ENCODE peak calls at places on chromosomes 16 and 17, in five cellular contexts. I, A, Z, S and W are unnamed samples.

GRCh38 chr17:15384142-15384803 is 42.9 kb upstream of the TEKT3 start:
- DNase-seq in A (no peak), I (peak; percentile 72), Z (no peak), S (no peak), W (no peak)

GRCh38 chr16:67223992-67224391 is 2.9 kb upstream of the TMEM208 start:
- DNase-seq in S (no peak), I (no peak), Z (no peak), A (no peak), W (no peak)

GRCh38 chr17:15133143-15133542 is 132.0 kb downstream of the PMP22 start:
- DNase-seq in A (no peak), I (no peak), S (no peak), Z (no peak), W (no peak)

GRCh38 chr16:66612422-66612821 is 7.9 kb downstream of the CMTM3 start:
- DNase-seq in Z (no peak), A (no peak), S (no peak), I (no peak), W (no peak)

GRCh38 chr17:66517336-66518009 is 215.1 kb downstream of the PRKCA start:
- DNase-seq in S (no peak), Z (no peak), I (no peak), A (no peak), W (no peak)

GRCh38 chr16:51267676-51268075 is 116.6 kb upstream of the SALL1 start:
- DNase-seq in A (no peak), I (no peak), S (no peak), Z (no peak), W (no peak)

GRCh38 chr16:14155572-14156213 is 84.6 kb downstream of the MRTFB start:
- DNase-seq in A (no peak), I (no peak), Z (no peak), S (no peak), W (no peak)

GRCh38 chr16:84423416-84423837 is 55.1 kb downstream of the ATP2C2 start:
- DNase-seq in I (no peak), Z (no peak), S (peak; percentile 47), A (no peak), W (no peak)

GRCh38 chr17:57637668-57638010 is 107.5 kb downstream of the CCDC182 start:
- DNase-seq in I (no peak), Z (no peak), S (no peak), A (no peak), W (no peak)

GRCh38 chr16:59707441-59707840 is 973.3 kb upstream of the GOT2 start:
- DNase-seq in Z (no peak), I (no peak), A (no peak), S (no peak), W (no peak)

GRCh38 chr17:48929812-48930165 is 14.9 kb downstream of the SNF8 start:
- DNase-seq in I (no peak), Z (no peak), A (no peak), S (no peak), W (no peak)

GRCh38 chr17:79192503-79193500 is 118.2 kb downstream of the ENGASE start:
- DNase-seq in I (no peak), Z (peak; percentile 96), A (no peak), S (peak; percentile 30), W (peak; percentile 86)

GRCh38 chr17:74392848-74393247 is 25.5 kb downstream of the GPR142 start:
- DNase-seq in Z (no peak), S (peak; percentile 33), A (no peak), I (no peak), W (no peak)

GRCh38 chr17:29594441-29595090 is 1.6 kb downstream of the ANKRD13B start:
- DNase-seq in S (no peak), I (peak; percentile 12), Z (peak; percentile 4), A (no peak), W (no peak)

GRCh38 chr17:29592850-29593545 is at the start of gene ANKRD13B:
- DNase-seq in I (peak; percentile 27), A (no peak), S (peak; percentile 82), Z (peak; percentile 55), W (no peak)

GRCh38 chr17:29595107-29595942 is 2.4 kb downstream of the ANKRD13B start:
- DNase-seq in Z (peak; percentile 1), I (peak; percentile 12), A (no peak), S (no peak), W (no peak)

GRCh38 chr17:29591737-29592624 is 951 bp upstream of the ANKRD13B start:
- DNase-seq in A (no peak), I (peak; percentile 81), S (peak; percentile 98), Z (peak; percentile 99), W (peak; percentile 100)

DNA sequence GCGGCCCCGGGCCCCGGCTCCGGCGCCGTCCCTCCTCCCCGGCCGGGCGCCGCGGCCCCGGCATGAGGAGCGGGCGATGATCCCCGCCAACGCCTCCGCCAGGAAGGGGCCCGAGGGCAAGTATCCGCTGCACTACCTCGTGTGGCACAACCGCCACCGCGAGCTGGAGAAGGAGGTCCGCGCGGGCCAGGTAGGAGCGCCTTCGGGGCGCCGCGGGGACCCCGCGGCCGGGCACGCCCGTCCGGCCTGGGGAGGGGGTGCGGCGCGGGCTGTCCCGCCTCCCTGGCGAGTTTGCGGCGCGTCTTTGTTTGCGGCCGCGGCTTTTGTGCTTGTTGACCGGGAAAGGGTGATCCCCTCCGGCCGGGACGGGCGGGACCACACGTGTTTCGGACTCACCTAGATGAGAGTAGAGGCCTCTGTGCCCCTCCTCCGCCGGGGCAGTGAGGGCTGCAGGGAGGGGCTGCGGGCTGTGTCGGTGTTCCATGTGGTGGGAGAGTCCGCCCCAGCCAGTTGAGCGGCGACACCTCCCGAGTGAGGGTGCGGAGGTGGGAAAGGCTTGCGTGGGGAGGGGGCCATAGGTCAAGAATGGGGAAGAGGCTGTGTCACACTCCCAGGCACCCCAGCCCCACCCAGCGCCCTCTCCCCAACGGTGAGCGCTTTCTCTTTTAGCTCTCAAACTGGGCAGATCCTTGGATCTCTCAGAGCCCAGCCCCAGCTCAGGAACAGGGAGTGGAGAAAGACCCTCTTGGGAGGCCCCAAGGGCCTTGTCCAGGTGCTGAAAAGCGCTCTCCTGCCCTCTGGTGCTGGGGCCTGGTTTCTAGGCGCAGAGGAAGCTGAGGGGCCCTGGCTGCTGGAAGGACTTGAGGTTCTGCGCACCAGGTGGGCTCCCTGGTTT is 861 bp downstream of the ANKRD13B start:
- DNase-seq in Z (peak; percentile 57), I (peak; percentile 18), A (no peak), S (peak; percentile 61), W (no peak)
- TF ChIP-seq CTCF in Z (no peak), I (no peak), A (peak; percentile 18), S (peak; percentile 42), W (no peak)

DNA sequence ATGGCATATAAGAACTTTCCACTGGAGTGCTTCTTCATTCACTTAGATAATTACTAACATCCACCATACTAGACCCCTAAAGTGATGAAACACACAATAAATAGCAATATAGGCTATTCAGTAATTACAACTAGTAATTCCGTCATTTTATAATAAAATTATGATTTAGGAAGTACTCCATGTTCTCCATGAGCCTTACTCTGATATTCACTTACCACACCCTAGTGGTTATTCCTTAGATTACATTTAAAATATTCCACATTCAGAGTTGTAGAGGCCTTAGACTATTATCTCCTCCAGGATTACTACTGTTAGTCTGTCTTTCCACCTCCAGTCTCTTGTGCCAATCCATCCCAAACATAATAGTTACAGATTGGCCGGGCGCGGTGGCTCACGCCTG is 62.4 kb downstream of the STH start:
- DNase-seq in Z (no peak), S (peak; percentile 20), A (no peak), I (no peak), W (no peak)
- TF ChIP-seq CTCF in Z (peak; percentile 21), S (peak; percentile 38), A (no peak), I (no peak), W (peak; percentile 55)

GRCh38 chr17:2042355-2042929 is 620 bp downstream of the OVCA2 start:
- DNase-seq in Z (peak; percentile 41), S (peak; percentile 68), I (no peak), A (no peak), W (no peak)

GRCh38 chr17:2040942-2041560 is 771 bp upstream of the OVCA2 start:
- DNase-seq in A (no peak), I (no peak), S (no peak), Z (no peak), W (no peak)

GRCh38 chr17:2043785-2044184 is 2.0 kb downstream of the OVCA2 start:
- DNase-seq in S (no peak), I (no peak), Z (no peak), A (no peak), W (no peak)

GRCh38 chr17:2040219-2040827 is 1.5 kb upstream of the OVCA2 start:
- DNase-seq in A (no peak), I (no peak), Z (no peak), S (no peak), W (no peak)

GRCh38 chr17:2041561-2042354 is at the start of gene OVCA2:
- DNase-seq in Z (peak; percentile 97), S (peak; percentile 97), I (peak; percentile 91), A (peak; percentile 97), W (peak; percentile 96)
- TF ChIP-seq CTCF in Z (peak; percentile 30), S (peak; percentile 60), I (no peak), A (peak; percentile 43), W (peak; percentile 61)

GRCh38 chr16:16096161-16096857 is 127.0 kb downstream of the ABCC6 start:
- DNase-seq in S (no peak), I (no peak), Z (no peak), A (no peak), W (no peak)
- TF ChIP-seq CTCF in S (peak; percentile 12), I (no peak), Z (peak; percentile 35), A (no peak), W (no peak)

GRCh38 chr17:61579961-61580360 is 11.1 kb downstream of the NACA2 start:
- DNase-seq in Z (peak; percentile 7), A (no peak), I (no peak), S (peak; percentile 24), W (no peak)
- TF ChIP-seq CTCF in Z (no peak), A (no peak), I (no peak), S (peak; percentile 8), W (no peak)

GRCh38 chr17:82914375-82914774 is 74.6 kb upstream of the ZNF750 start:
- DNase-seq in A (no peak), Z (no peak), I (no peak), S (no peak), W (no peak)
- TF ChIP-seq CTCF in A (peak; percentile 67), Z (no peak), I (no peak), S (no peak), W (no peak)

DNA sequence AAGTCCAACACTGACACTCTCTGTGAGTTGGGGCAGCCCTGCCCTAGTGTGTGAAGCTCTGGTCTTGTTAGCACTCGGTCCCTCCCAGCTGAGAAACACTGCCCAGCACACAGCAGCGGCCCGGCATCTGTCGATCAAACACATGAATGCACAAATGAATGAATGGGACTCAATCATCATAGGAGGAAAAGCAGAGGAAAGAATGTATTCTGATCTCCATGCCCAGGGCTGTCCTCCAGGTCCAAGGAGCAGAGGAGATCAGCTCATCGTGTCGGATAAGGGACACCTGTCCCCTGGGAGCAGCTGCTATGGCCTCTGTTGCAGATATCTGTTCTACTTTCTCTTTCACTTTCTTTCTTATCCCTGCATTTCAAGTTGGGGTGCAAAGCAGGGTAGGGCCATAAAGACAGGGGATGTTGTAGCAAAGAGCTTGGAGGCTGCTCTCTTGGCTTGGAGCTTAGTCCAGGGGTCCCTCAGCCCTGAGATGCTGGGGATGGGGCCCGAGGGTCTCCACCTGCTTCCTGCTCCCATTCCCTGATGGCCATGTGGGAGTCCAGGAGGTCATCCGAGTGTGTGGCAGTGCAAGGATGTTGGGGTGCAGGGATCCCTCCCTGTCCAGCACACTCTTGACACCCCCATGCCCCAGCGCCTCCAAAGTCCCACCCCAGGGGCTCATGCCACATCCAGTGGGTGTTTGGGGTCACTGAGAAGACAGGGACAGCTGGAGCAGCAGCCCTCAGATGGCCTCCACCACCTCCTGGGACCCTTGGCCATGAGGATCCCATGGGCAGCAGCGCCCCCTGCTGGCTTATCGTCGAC is 88.2 kb downstream of the IRF8 start:
- DNase-seq in Z (peak; percentile 56), I (no peak), S (peak; percentile 23), A (no peak), W (no peak)
- TF ChIP-seq CTCF in Z (peak; percentile 24), I (no peak), S (peak; percentile 29), A (peak; percentile 29), W (peak; percentile 49)